ENCODE peak calls at places on chromosome 2, in eight cellular contexts. P, M, Q, Z, K, T, A and H are unnamed samples.

GRCh38 chr2:122244830-122245229 is 489.4 kb downstream of the TSN start:
- DNase-seq in P (no peak), M (no peak), Q (no peak), Z (peak), K (no peak), T (no peak), A (no peak), H (no peak)

GRCh38 chr2:13230221-13230620 is 513.5 kb downstream of the TRIB2 start:
- DNase-seq in P (no peak), M (no peak), Q (no peak), Z (no peak), K (peak), T (no peak), A (no peak), H (no peak)

GRCh38 chr2:129061079-129061785 is 742.6 kb upstream of the HS6ST1 start:
- DNase-seq in P (no peak), M (no peak), Q (no peak), Z (no peak), K (peak), T (no peak), A (no peak), H (no peak)

GRCh38 chr2:174901075-174901474 is 104.1 kb downstream of the CHN1 start:
- DNase-seq in P (no peak), M (peak), Q (no peak), Z (peak), K (peak), T (no peak), A (no peak), H (no peak)

GRCh38 chr2:9310390-9310789 is 103.8 kb downstream of the ASAP2 start:
- DNase-seq in P (no peak), M (no peak), Q (peak), Z (no peak), K (peak), T (no peak), A (no peak), H (no peak)

GRCh38 chr2:240196716-240197438 is 56.4 kb upstream of the OTOS start:
- DNase-seq in P (no peak), M (no peak), Q (no peak), Z (no peak), K (no peak), T (peak), A (no peak), H (no peak)

GRCh38 chr2:21038403-21039073 is 5.3 kb downstream of the APOB start:
- DNase-seq in P (no peak), M (no peak), Q (no peak), Z (no peak), K (peak), T (no peak), A (no peak), H (no peak)

GRCh38 chr2:59256290-59256689 is 1015.2 kb upstream of the FANCL start:
- DNase-seq in P (no peak), M (no peak), Q (no peak), Z (no peak), K (no peak), T (no peak), A (no peak), H (no peak)

GRCh38 chr2:55403177-55403998 is 16.3 kb downstream of the CCDC88A start:
- DNase-seq in P (no peak), M (no peak), Q (no peak), Z (no peak), K (no peak), T (no peak), A (no peak), H (peak)

GRCh38 chr2:98664323-98664722 is 55.9 kb downstream of the UNC50 start:
- DNase-seq in P (peak), M (peak), Q (no peak), Z (no peak), K (peak), T (no peak), A (peak), H (no peak)

GRCh38 chr2:118120001-118120400 is 31.7 kb downstream of the INSIG2 start:
- DNase-seq in P (no peak), M (no peak), Q (no peak), Z (no peak), K (no peak), T (no peak), A (no peak), H (no peak)

GRCh38 chr2:46230115-46230571 is 67.1 kb upstream of the EPAS1 start:
- DNase-seq in P (no peak), M (no peak), Q (no peak), Z (peak), K (no peak), T (no peak), A (peak), H (peak)

GRCh38 chr2:113167115-113167932 is 6.4 kb upstream of the PSD4 start:
- DNase-seq in P (no peak), M (no peak), Q (peak), Z (no peak), K (no peak), T (no peak), A (peak), H (no peak)

GRCh38 chr2:157837851-157838441 is 38.2 kb downstream of the ACVR1 start:
- DNase-seq in P (no peak), M (no peak), Q (peak), Z (no peak), K (peak), T (peak), A (no peak), H (peak)

GRCh38 chr2:175136334-175137215 is 31.4 kb downstream of the ATF2 start:
- DNase-seq in P (no peak), M (no peak), Q (no peak), Z (no peak), K (no peak), T (no peak), A (no peak), H (no peak)

GRCh38 chr2:83943265-83943664 is 515.8 kb downstream of the SUCLG1 start:
- DNase-seq in P (no peak), M (no peak), Q (no peak), Z (no peak), K (no peak), T (no peak), A (no peak), H (no peak)

GRCh38 chr2:69149631-69150215 is 136.7 kb downstream of the ANTXR1 start:
- DNase-seq in P (no peak), M (no peak), Q (peak), Z (no peak), K (peak), T (no peak), A (no peak), H (no peak)

GRCh38 chr2:159711562-159712193 is 628 bp upstream of the MARCHF7 start:
- DNase-seq in P (no peak), M (no peak), Q (no peak), Z (no peak), K (no peak), T (no peak), A (peak), H (peak)

GRCh38 chr2:48699377-48699951 is 56.1 kb downstream of the LHCGR start:
- DNase-seq in P (no peak), M (no peak), Q (no peak), Z (no peak), K (peak), T (no peak), A (no peak), H (no peak)

GRCh38 chr2:227761734-227762476 is 16.2 kb downstream of the SCYGR8 start:
- DNase-seq in P (no peak), M (no peak), Q (no peak), Z (no peak), K (no peak), T (no peak), A (no peak), H (no peak)

GRCh38 chr2:38690499-38691420 is 24.8 kb downstream of the GALM start:
- DNase-seq in P (no peak), M (no peak), Q (peak), Z (no peak), K (peak), T (no peak), A (no peak), H (no peak)

GRCh38 chr2:223644116-223644515 is 42.0 kb upstream of the SCG2 start:
- DNase-seq in P (no peak), M (no peak), Q (no peak), Z (no peak), K (no peak), T (no peak), A (no peak), H (no peak)

GRCh38 chr2:102657770-102658169 is 38.4 kb downstream of the SLC9A2 start:
- DNase-seq in P (no peak), M (no peak), Q (no peak), Z (no peak), K (no peak), T (no peak), A (no peak), H (no peak)

GRCh38 chr2:75523313-75524275 is 37.1 kb downstream of the EVA1A start:
- DNase-seq in P (no peak), M (no peak), Q (no peak), Z (no peak), K (peak), T (no peak), A (no peak), H (no peak)